ENCODE peak calls at places on chromosomes 12 and 14, in four cellular contexts. E, H, T and W are unnamed samples.

GRCh38 chr12:115337693-115338543 is 653.9 kb upstream of the TBX3 start:
- DNase-seq in E (no peak), T (no peak), H (no peak), W (peak)

GRCh38 chr14:37326434-37326833 is 128.7 kb downstream of the MIPOL1 start:
- DNase-seq in E (no peak), T (no peak), H (no peak), W (no peak)

GRCh38 chr14:22558221-22558913 is 30.7 kb downstream of the DAD1 start:
- DNase-seq in T (no peak), H (no peak), E (peak), W (peak)

GRCh38 chr12:48296586-48297396 is 53.9 kb downstream of the ZNF641 start:
- DNase-seq in H (peak), T (peak), E (peak), W (no peak)

GRCh38 chr14:92386637-92387036 is 63.7 kb downstream of the SLC24A4 start:
- DNase-seq in H (no peak), E (no peak), T (no peak), W (peak)

GRCh38 chr14:95784137-95784536 is 70.2 kb upstream of the TCL1A start:
- DNase-seq in T (peak), H (no peak), E (peak), W (peak)

GRCh38 chr12:10189653-10190052 is 10.8 kb downstream of the TMEM52B start:
- DNase-seq in H (no peak), T (no peak), E (no peak), W (no peak)

GRCh38 chr14:101535232-101535631 is 26.1 kb upstream of the DIO3 start:
- DNase-seq in H (no peak), T (no peak), E (no peak), W (peak)

GRCh38 chr14:100271247-100271939 is 32.4 kb downstream of the YY1 start:
- DNase-seq in H (no peak), T (no peak), E (no peak), W (peak)

GRCh38 chr12:6347367-6348338 is 5.8 kb upstream of the TNFRSF1A start:
- DNase-seq in H (no peak), T (no peak), E (no peak), W (no peak)

DNA sequence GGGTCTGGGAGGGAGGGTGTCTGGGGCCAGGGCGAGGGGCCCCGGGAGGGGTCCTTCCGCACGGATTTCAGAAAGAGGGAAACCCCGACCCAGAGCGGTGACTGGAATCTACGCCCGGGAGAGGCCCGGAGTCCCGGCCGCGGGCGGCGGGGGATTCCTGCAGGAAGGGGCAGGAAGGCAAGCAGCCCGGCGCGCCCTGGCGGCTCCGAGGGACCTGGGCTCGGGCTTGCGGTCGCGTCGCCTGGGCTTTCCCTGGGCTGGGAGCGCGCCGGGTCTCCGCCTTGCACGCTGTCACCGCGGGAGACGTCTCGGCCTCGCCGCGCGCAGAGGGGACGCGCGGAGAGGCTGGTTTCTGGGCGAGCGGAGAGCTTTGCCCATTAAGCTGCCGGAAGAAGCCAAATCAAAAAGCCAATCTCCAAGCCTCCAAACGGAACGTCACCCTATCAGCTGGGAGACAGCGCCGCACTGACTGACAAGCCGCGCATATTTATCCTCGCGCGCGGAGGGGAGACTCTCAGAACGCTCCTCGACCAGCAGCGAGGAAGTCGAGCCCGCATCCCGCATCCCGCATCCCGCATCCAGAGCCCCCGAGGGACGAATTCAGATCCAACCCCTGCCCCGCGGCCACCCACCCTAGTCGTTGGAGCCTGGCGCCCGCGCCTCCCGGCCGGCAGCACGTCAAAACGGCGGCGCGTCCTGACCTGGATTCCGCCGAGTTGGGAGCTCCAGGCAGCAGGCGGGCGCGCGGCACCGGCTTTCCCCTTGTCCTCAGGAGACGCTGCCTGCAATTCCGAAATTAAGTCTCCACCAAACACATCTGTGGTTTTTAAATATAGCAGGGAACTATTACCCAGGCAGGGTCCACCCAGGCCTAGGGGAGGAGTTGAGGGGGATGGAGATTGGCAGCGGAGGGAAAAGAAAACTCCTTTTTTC is at the start of gene SLC8A3:
- DNase-seq in T (no peak), E (peak), H (peak), W (no peak)
- TF ChIP-seq FOXJ3 in T (no peak), E (no peak), H (peak), W (no peak)

GRCh38 chr14:72611956-72612500 is 281.9 kb downstream of the DPF3 start:
- DNase-seq in E (no peak), T (no peak), H (no peak), W (no peak)

GRCh38 chr14:72614891-72615410 is 278.9 kb downstream of the DPF3 start:
- DNase-seq in T (no peak), H (no peak), E (no peak), W (no peak)

GRCh38 chr14:72614365-72614764 is 279.5 kb downstream of the DPF3 start:
- DNase-seq in E (no peak), T (no peak), H (no peak), W (no peak)

GRCh38 chr14:72613975-72614319 is 280.0 kb downstream of the DPF3 start:
- DNase-seq in T (no peak), H (no peak), E (no peak), W (no peak)

GRCh38 chr14:72613196-72613974 is 280.5 kb downstream of the DPF3 start:
- DNase-seq in T (no peak), E (no peak), H (peak), W (no peak)
- TF ChIP-seq FOXJ3 in T (no peak), E (no peak), H (no peak), W (no peak)

GRCh38 chr14:88204221-88204620 is 118.8 kb downstream of the KCNK10 start:
- DNase-seq in H (no peak), E (no peak), T (no peak), W (no peak)

GRCh38 chr14:88199882-88200281 is 123.2 kb downstream of the KCNK10 start:
- DNase-seq in T (no peak), E (no peak), H (no peak), W (no peak)

GRCh38 chr14:88202296-88202695 is 120.8 kb downstream of the KCNK10 start:
- DNase-seq in H (no peak), T (no peak), E (no peak), W (no peak)

GRCh38 chr14:88198441-88198840 is 124.6 kb downstream of the KCNK10 start:
- DNase-seq in H (no peak), E (no peak), T (no peak), W (no peak)

DNA sequence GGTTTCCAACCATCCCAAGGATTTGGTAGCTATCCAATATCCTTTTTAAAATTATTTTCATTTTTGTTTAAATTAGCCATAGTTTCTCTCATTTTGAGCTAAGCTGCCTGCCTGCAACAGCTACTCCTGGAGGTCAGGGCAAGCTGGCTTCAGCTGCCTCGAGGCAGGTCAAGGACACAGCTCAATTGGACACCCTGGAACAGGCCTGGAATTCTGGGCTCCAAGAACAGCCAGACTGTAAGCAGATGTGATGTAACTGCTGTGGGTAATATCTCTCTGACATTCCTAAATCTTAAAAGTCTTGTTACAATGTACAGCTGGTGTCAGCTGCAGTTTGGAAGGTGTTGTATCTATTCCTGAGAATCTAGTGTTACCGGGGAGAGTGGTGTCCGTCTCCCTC is 119.8 kb downstream of the KCNK10 start:
- DNase-seq in E (no peak), H (no peak), T (no peak), W (no peak)
- TF ChIP-seq FOXJ3 in E (no peak), H (no peak), T (no peak), W (no peak)

GRCh38 chr14:98138666-98139065 is 1133.3 kb downstream of the BCL11B start:
- DNase-seq in H (peak), T (peak), E (peak), W (no peak)
- TF ChIP-seq FOXJ3 in H (no peak), T (no peak), E (no peak), W (no peak)